ENCODE peak calls at places on chromosomes 1 and 21, in seven cellular contexts. Y is transverse colon, I is WTC11, J is fibroblast of mammary gland, Q is endodermal cell, Z is pancreas, R is progenitor cell of endocrine pancreas. O is an unnamed sample.

GRCh38 chr1:236685917-236686814 is at the start of gene ACTN2:
- DNase-seq in Y (peak; percentile 40), I (peak; percentile 68), J (no peak), Q (peak; percentile 86), Z (peak; percentile 55), R (peak; percentile 39), O (no peak)

GRCh38 chr1:167935252-167936067 is 1.0 kb upstream of the DCAF6 start:
- DNase-seq in Y (peak; percentile 55), I (no peak), J (peak; percentile 39), Q (peak; percentile 76), Z (peak; percentile 35), R (no peak), O (no peak)

GRCh38 chr1:172893146-172893841 is 157.4 kb downstream of the TNFSF18 start:
- DNase-seq in Y (no peak), I (no peak), J (peak; percentile 57), Q (no peak), Z (no peak), R (no peak), O (no peak)

GRCh38 chr1:222616535-222616934 is 1.4 kb upstream of the MIA3 start:
- DNase-seq in Y (no peak), I (no peak), J (peak; percentile 95), Q (no peak), Z (peak; percentile 55), R (no peak), O (no peak)

GRCh38 chr1:175005085-175005783 is 5.5 kb downstream of the CACYBP start:
- DNase-seq in Y (no peak), I (no peak), J (peak; percentile 65), Q (no peak), Z (no peak), R (no peak), O (no peak)

GRCh38 chr21:17539743-17540341 is 27.0 kb downstream of the CXADR start:
- DNase-seq in Y (no peak), I (no peak), J (no peak), Q (no peak), Z (no peak), R (no peak), O (no peak)

GRCh38 chr1:119506941-119507340 is at the start of gene HSD3B1:
- DNase-seq in Y (no peak), I (no peak), J (no peak), Q (no peak), Z (no peak), R (no peak), O (no peak)

GRCh38 chr1:204842892-204843291 is 27.8 kb upstream of the NFASC start:
- DNase-seq in Y (peak; percentile 30), I (no peak), J (peak; percentile 7), Q (no peak), Z (no peak), R (no peak), O (no peak)

GRCh38 chr1:168321945-168322344 is 41.3 kb downstream of the TBX19 start:
- DNase-seq in Y (no peak), I (no peak), J (peak; percentile 59), Q (no peak), Z (no peak), R (no peak), O (no peak)

GRCh38 chr1:209076688-209077087 is 506.8 kb upstream of the CAMK1G start:
- DNase-seq in Y (peak; percentile 10), I (no peak), J (peak; percentile 7), Q (no peak), Z (no peak), R (no peak), O (no peak)

GRCh38 chr1:167435484-167435883 is 82.8 kb downstream of the CD247 start:
- DNase-seq in Y (no peak), I (no peak), J (no peak), Q (no peak), Z (no peak), R (no peak), O (no peak)

GRCh38 chr1:11641776-11642305 is 12.4 kb downstream of the FBXO2 start:
- DNase-seq in Y (no peak), I (no peak), J (no peak), Q (no peak), Z (no peak), R (no peak), O (no peak)

GRCh38 chr1:151993084-151993733 is 450 bp downstream of the S100A10 start:
- DNase-seq in Y (peak; percentile 55), I (peak; percentile 50), J (no peak), Q (peak; percentile 83), Z (no peak), R (no peak), O (no peak)

GRCh38 chr1:204584699-204585372 is 68.6 kb downstream of the MDM4 start:
- DNase-seq in Y (peak; percentile 31), I (peak; percentile 40), J (no peak), Q (peak; percentile 69), Z (no peak), R (no peak), O (no peak)

GRCh38 chr1:47337350-47337749 is 3.8 kb downstream of the CMPK1 start:
- DNase-seq in Y (no peak), I (no peak), J (no peak), Q (no peak), Z (no peak), R (no peak), O (no peak)

GRCh38 chr1:236321101-236321500 is 39.3 kb upstream of the ERO1B start:
- DNase-seq in Y (no peak), I (no peak), J (no peak), Q (no peak), Z (no peak), R (no peak), O (no peak)

GRCh38 chr1:66331641-66332523 is 202.1 kb upstream of the SGIP1 start:
- DNase-seq in Y (peak; percentile 64), I (peak; percentile 58), J (peak; percentile 78), Q (peak; percentile 89), Z (peak; percentile 41), R (no peak), O (no peak)
- TF ChIP-seq CTCF in Y (no peak), I (no peak), J (peak; percentile 24), Q (peak; percentile 63), Z (no peak), R (peak; percentile 34), O (no peak)

DNA sequence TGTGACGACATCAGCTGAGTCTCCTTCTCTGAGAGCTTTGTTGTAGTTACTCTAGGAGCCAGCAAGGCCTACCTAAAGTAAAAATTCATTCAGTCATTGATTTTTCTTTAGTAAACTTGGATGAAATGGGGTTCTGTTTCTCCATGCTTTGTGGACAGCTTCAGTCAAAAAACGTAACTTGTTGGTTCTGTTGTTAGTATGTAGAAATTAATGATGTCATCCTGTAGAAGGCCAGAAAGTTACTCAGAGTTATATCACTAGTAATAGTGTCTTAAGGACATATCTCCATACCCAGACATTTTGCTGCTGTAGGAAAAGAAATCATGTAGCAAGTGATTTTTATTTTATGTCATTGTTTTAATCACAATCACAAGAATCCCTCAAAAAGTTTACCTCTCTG is 43.0 kb downstream of the KDM1A start:
- DNase-seq in Y (no peak), I (no peak), J (peak; percentile 54), Q (no peak), Z (no peak), R (no peak), O (no peak)
- TF ChIP-seq CTCF in Y (no peak), I (no peak), J (no peak), Q (no peak), Z (no peak), R (no peak), O (no peak)

GRCh38 chr1:211135342-211135950 is 1.5 kb upstream of the KCNH1 start:
- DNase-seq in Y (no peak), I (no peak), J (peak; percentile 67), Q (no peak), Z (no peak), R (no peak), O (no peak)
- TF ChIP-seq CTCF in Y (peak; percentile 52), I (peak; percentile 19), J (peak; percentile 89), Q (peak; percentile 78), Z (peak; percentile 35), R (peak; percentile 61), O (no peak)

GRCh38 chr1:62271932-62272728 is 47.1 kb downstream of the KANK4 start:
- DNase-seq in Y (no peak), I (no peak), J (no peak), Q (no peak), Z (no peak), R (no peak), O (no peak)
- TF ChIP-seq CTCF in Y (no peak), I (no peak), J (no peak), Q (peak; percentile 61), Z (no peak), R (peak; percentile 19), O (no peak)

GRCh38 chr21:29196021-29196663 is 65.7 kb downstream of the MAP3K7CL start:
- DNase-seq in Y (peak; percentile 51), I (no peak), J (peak; percentile 96), Q (no peak), Z (peak; percentile 65), R (no peak), O (peak; percentile 58)
- TF ChIP-seq CTCF in Y (no peak), I (no peak), J (peak; percentile 50), Q (peak; percentile 40), Z (no peak), R (no peak), O (no peak)

GRCh38 chr1:109793486-109794318 is 30.0 kb upstream of the EPS8L3 start:
- DNase-seq in Y (peak; percentile 80), I (no peak), J (peak; percentile 94), Q (peak; percentile 83), Z (peak; percentile 47), R (no peak), O (peak; percentile 67)
- TF ChIP-seq CTCF in Y (no peak), I (no peak), J (no peak), Q (peak; percentile 12), Z (no peak), R (no peak), O (no peak)

DNA sequence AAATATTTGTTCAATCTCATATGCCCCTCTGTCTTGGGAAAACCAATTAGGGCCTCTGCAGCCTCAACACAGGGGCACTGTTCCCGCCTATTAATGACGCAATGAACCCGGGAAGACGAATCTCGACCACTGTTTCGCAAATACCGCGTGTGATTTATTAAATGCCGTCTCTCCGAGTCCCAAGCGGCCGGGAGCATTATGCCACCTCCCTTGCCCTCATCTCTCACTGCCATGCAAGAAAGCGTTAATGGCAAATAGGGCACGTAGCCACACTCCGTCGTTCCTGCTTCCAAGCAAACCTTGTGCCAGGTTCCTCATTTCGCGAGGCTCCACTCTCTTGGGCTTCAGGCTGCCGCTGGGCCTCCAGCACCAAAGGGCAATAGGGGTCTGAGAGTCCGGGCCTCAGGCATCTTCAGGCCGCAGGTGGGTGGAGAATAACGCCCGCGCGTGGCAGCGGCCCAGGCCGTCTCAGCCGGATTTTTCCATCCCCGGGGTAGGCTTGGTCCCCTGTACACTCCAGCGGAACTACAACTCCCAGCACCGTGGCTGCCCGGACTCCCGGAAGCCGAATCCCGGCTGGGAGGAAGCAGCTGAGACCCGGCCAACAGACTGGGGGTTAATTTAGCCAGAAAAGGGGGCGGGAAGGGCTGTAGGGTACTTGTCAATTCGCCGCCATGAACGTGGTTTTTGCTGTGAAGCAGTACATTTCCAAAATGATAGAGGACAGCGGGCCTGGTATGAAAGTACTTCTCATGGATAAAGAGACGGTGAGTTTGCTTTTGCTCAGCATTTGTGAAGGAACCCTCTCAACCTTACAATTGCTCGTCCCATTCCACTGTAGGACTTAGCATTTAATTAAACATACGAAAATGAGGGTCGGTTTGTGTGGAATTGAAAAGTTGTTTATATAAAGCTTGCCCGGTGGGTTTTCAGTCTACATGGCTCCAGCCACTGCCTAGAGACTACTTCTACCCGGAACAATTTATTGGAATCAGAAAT is at the start of gene VPS45:
- DNase-seq in Y (peak; percentile 92), I (peak; percentile 90), J (peak; percentile 92), Q (peak; percentile 96), Z (peak; percentile 90), R (peak; percentile 75), O (peak; percentile 70)
- TF ChIP-seq CTCF in Y (no peak), I (no peak), J (no peak), Q (no peak), Z (no peak), R (peak; percentile 12), O (no peak)

O was measured in omental fat pad.